ENCODE peak calls at places on chromosomes 13 and 19, in four cellular contexts. F is HepG2, B is K562, Q is GM12878. Z is an unnamed sample.

GRCh38 chr13:52097197-52097596 is 31.7 kb downstream of the NEK5 start:
- DNase-seq in F (no peak), B (no peak), Q (no peak), Z (no peak)

GRCh38 chr13:74077375-74077774 is 56.8 kb downstream of the KLF12 start:
- DNase-seq in F (no peak), B (no peak), Q (no peak), Z (no peak)

GRCh38 chr13:26007774-26008173 is 44.0 kb downstream of the SHISA2 start:
- DNase-seq in F (no peak), B (no peak), Q (no peak), Z (no peak)

GRCh38 chr13:39036212-39036611 is 1.7 kb downstream of the PROSER1 start:
- DNase-seq in F (peak; percentile 25), B (no peak), Q (no peak), Z (no peak)

GRCh38 chr19:10478903-10479384 is 24.2 kb downstream of the KEAP1 start:
- DNase-seq in F (peak; percentile 31), B (peak; percentile 93), Q (no peak), Z (peak; percentile 80)

GRCh38 chr19:12648088-12648487 is 18.5 kb downstream of the MAN2B1 start:
- DNase-seq in F (no peak), B (peak; percentile 55), Q (no peak), Z (no peak)

GRCh38 chr13:32179708-32180107 is 135.5 kb downstream of the ZAR1L start:
- DNase-seq in F (no peak), B (no peak), Q (no peak), Z (no peak)

GRCh38 chr13:98310485-98311199 is 133.6 kb upstream of the RNF113B start:
- DNase-seq in F (peak; percentile 62), B (no peak), Q (no peak), Z (no peak)

GRCh38 chr13:80374453-80374852 is 33.5 kb upstream of the SPRY2 start:
- DNase-seq in F (no peak), B (no peak), Q (no peak), Z (no peak)

GRCh38 chr19:32397736-32398135 is 7.8 kb upstream of the DPY19L3 start:
- DNase-seq in F (peak; percentile 41), B (no peak), Q (no peak), Z (peak; percentile 45)

GRCh38 chr13:69660155-69660554 is 447.5 kb upstream of the ATXN8OS start:
- DNase-seq in F (no peak), B (no peak), Q (no peak), Z (no peak)

GRCh38 chr19:4913996-4914735 is 4.9 kb downstream of the UHRF1 start:
- DNase-seq in F (no peak), B (no peak), Q (no peak), Z (no peak)

GRCh38 chr13:26184791-26185250 is 37.3 kb downstream of the RNF6 start:
- DNase-seq in F (peak; percentile 72), B (peak; percentile 49), Q (peak; percentile 12), Z (peak; percentile 21)

GRCh38 chr19:19402656-19403372 is 2.7 kb upstream of the GATAD2A start:
- DNase-seq in F (no peak), B (no peak), Q (no peak), Z (no peak)

GRCh38 chr19:52343548-52343947 is 7.5 kb downstream of the ZNF610 start:
- DNase-seq in F (peak; percentile 15), B (peak; percentile 65), Q (no peak), Z (no peak)

GRCh38 chr19:18737954-18738351 is 53.2 kb downstream of the COMP start:
- DNase-seq in F (peak; percentile 88), B (no peak), Q (no peak), Z (no peak)

GRCh38 chr19:55137915-55138314 is 11.1 kb downstream of the TNNT1 start:
- DNase-seq in F (no peak), B (no peak), Q (no peak), Z (no peak)

GRCh38 chr13:47109028-47109427 is 212.2 kb upstream of the HTR2A start:
- DNase-seq in F (no peak), B (no peak), Q (no peak), Z (no peak)

GRCh38 chr13:76928456-76928855 is 19.9 kb upstream of the ACOD1 start:
- DNase-seq in F (no peak), B (no peak), Q (no peak), Z (no peak)

GRCh38 chr19:14731200-14731599 is 41.4 kb downstream of the ZNF333 start:
- DNase-seq in F (peak; percentile 65), B (no peak), Q (no peak), Z (peak; percentile 37)

GRCh38 chr13:23434431-23434830 is 929 bp upstream of the SACS start:
- DNase-seq in F (no peak), B (no peak), Q (no peak), Z (no peak)

GRCh38 chr19:41904118-41904870 is 21.3 kb downstream of the ARHGEF1 start:
- DNase-seq in F (peak; percentile 92), B (no peak), Q (no peak), Z (peak; percentile 94)

GRCh38 chr19:15300533-15301194 is 31.7 kb downstream of the BRD4 start:
- DNase-seq in F (no peak), B (no peak), Q (no peak), Z (no peak)

GRCh38 chr13:44764334-44764733 is 188.2 kb upstream of the TSC22D1 start:
- DNase-seq in F (no peak), B (no peak), Q (no peak), Z (no peak)

GRCh38 chr13:20124303-20124702 is 36.5 kb downstream of the GJA3 start:
- DNase-seq in F (no peak), B (no peak), Q (no peak), Z (no peak)

GRCh38 chr19:30884146-30884812 is 465.0 kb downstream of the TSHZ3 start:
- DNase-seq in F (no peak), B (no peak), Q (no peak), Z (no peak)

DNA sequence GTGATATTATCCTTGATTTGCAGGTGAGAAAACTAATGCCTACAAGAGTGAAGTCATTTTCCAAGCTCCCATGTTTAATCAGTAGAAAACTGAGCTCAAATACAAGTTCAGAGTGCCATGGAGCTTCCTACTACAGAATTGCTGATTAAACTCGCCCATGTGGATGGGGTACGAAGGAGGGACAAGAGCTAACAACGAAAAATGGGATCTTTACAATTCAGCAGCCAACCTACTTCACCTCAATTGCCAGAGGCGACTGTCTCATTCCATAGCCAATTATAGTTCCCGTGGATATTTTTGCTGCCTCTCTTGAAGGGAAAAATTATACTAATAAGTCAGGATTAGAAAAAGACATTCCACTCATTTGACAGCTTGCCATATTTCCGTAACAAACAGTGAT is 1155.1 kb downstream of the OLFM4 start:
- DNase-seq in F (no peak), B (no peak), Q (no peak), Z (no peak)
- TF ChIP-seq BHLHE40 in F (no peak), B (no peak), Q (no peak), Z (no peak)

DNA sequence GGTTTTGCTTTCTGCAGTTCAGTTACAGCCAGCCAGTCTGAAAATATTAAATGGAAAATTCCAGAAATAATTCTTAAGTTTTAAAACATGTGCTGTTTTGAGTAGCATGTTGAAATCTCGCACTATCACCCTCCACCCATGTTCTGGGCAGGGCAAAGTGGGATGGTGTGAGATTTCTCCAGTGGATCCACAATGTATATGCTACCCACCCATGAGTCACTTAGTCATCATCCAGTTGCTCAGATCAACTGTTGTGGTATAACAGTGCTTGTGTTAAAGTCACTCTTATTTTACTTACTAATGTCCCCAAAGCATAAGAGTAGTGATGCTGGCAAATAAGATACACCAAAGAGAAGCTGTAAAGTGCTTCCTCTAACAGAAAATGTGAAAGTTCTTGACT is 56.4 kb downstream of the CYSLTR2 start:
- DNase-seq in F (no peak), B (no peak), Q (no peak), Z (no peak)
- TF ChIP-seq EP300 in F (no peak), B (no peak), Q (no peak), Z (no peak)

GRCh38 chr19:1968279-1969175 is 27.6 kb downstream of the CSNK1G2 start:
- DNase-seq in F (no peak), B (no peak), Q (no peak), Z (no peak)

GRCh38 chr19:1969176-1970002 is 28.4 kb downstream of the CSNK1G2 start:
- DNase-seq in F (no peak), B (no peak), Q (no peak), Z (no peak)

GRCh38 chr19:1970003-1970805 is 29.2 kb downstream of the CSNK1G2 start:
- DNase-seq in F (no peak), B (no peak), Q (no peak), Z (no peak)

GRCh38 chr19:1974381-1975066 is 33.6 kb downstream of the CSNK1G2 start:
- DNase-seq in F (no peak), B (no peak), Q (no peak), Z (no peak)

DNA sequence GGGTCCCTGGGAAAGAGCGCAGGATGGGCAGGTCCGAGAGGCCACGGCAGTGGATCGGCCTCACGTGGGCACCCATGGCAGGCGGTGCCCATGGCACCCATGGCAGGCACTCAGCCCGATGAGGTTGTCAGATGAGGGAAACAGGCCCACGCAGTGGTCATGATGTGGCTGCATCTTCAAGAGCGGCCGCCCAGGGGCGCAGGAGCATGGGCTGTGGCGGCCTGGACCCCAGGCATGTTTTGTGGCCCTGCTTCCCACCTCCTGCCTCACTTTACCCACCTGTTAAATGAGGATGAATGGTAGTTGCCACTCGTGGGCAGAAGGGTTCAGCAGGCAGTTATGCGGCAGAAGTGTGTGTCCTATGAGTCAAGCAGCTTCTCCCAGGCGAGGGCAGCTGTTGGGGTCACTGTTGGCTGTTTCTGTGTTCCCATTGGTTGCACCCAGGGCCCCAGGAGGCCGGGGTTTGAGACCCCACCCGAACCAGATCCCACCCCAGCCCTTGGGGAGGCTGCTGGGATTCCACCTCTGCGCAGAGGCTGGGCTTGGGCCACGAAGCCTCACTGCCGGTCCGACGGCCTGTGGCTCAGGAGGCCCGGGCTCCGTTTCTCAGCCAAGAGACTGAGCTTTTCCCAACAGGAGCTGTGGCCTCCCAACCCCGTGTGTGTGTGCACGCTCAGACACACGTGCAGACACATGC is 30.0 kb downstream of the CSNK1G2 start:
- DNase-seq in F (no peak), B (no peak), Q (no peak), Z (no peak)
- TF ChIP-seq BHLHE40 in F (no peak), B (no peak), Q (no peak), Z (no peak)

DNA sequence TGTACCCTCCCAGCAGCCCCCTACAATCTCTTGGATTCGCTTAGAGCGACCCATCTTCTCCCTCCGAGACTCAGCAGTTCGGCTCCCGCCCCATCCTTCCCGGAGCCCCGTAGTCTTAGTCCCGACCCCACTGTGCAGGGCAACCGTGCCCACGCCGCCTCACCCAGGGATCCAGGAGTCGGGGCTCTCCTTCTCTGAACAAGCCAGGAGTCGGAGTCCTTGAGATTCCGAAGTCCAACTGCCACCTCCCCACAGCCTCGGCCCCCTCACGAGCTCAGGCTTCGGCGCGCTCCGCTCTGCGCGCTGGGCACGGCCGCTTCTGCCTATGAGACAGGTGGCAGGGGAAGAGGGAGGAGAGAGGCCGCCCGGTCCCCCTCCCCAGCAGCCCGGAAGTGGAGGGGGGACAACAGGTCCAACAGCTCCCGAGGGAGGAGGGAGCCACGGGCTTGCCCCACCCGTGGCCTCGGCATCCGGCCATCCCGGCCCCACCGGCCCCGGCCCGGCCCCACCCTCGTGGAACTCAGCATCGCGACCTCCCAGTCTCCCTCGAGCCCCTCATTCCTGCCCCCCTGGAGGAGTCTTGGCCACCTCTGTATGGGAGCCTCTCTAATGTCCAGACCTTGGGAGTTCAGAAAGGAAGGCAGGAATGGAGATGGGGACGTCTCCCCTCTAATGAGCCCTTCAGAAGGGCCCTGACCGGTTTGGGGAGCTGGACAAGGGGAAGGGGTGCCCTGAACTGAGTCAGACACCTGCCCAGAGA is at the start of gene PHLDB3:
- DNase-seq in F (peak; percentile 38), B (peak; percentile 49), Q (no peak), Z (no peak)
- TF ChIP-seq EP300 in F (no peak), B (no peak), Q (no peak), Z (no peak)

Z was measured in A549.